ENCODE peak calls at places on chromosomes 12 and 14, in six cellular contexts. One of them, this sample, is unnamed.

GRCh38 chr12:117100851-117101673 is 1.8 kb upstream of the TESC start:
- DNase-seq in epithelial cell of esophagus: no peak
- DNase-seq in GM13977: no peak
- DNase-seq in AG09319: no peak
- DNase-seq in AG04450: no peak
- DNase-seq in stomach: no peak
- DNase-seq in this sample: no peak

GRCh38 chr14:54676822-54677708 is 110.1 kb downstream of the SAMD4A start:
- DNase-seq in epithelial cell of esophagus: peak; percentile 93
- DNase-seq in GM13977: no peak
- DNase-seq in AG09319: peak; percentile 83
- DNase-seq in AG04450: peak; percentile 79
- DNase-seq in stomach: no peak
- DNase-seq in this sample: no peak

GRCh38 chr14:92861856-92862807 is 60.8 kb upstream of the CHGA start:
- DNase-seq in epithelial cell of esophagus: peak; percentile 51
- DNase-seq in GM13977: no peak
- DNase-seq in AG09319: no peak
- DNase-seq in AG04450: no peak
- DNase-seq in stomach: no peak
- DNase-seq in this sample: no peak

GRCh38 chr12:75935544-75936242 is 95.9 kb downstream of the PHLDA1 start:
- DNase-seq in epithelial cell of esophagus: no peak
- DNase-seq in GM13977: no peak
- DNase-seq in AG09319: no peak
- DNase-seq in AG04450: no peak
- DNase-seq in stomach: no peak
- DNase-seq in this sample: no peak

GRCh38 chr12:57005980-57006808 is at the start of gene ZBTB39:
- DNase-seq in epithelial cell of esophagus: peak; percentile 62
- DNase-seq in GM13977: peak; percentile 95
- DNase-seq in AG09319: no peak
- DNase-seq in AG04450: no peak
- DNase-seq in stomach: peak; percentile 67
- DNase-seq in this sample: peak; percentile 94

GRCh38 chr12:28388879-28389278 is 198.6 kb downstream of the CCDC91 start:
- DNase-seq in epithelial cell of esophagus: no peak
- DNase-seq in GM13977: no peak
- DNase-seq in AG09319: no peak
- DNase-seq in AG04450: no peak
- DNase-seq in stomach: no peak
- DNase-seq in this sample: no peak

GRCh38 chr14:56002876-56003625 is 115.2 kb upstream of the PELI2 start:
- DNase-seq in epithelial cell of esophagus: no peak
- DNase-seq in GM13977: no peak
- DNase-seq in AG09319: no peak
- DNase-seq in AG04450: no peak
- DNase-seq in stomach: no peak
- DNase-seq in this sample: no peak

GRCh38 chr14:20247651-20248246 is 8.7 kb downstream of the OR11H4 start:
- DNase-seq in epithelial cell of esophagus: peak; percentile 58
- DNase-seq in GM13977: no peak
- DNase-seq in AG09319: no peak
- DNase-seq in AG04450: no peak
- DNase-seq in stomach: no peak
- DNase-seq in this sample: no peak

GRCh38 chr12:6029401-6029800 is 84.3 kb upstream of the ANO2 start:
- DNase-seq in epithelial cell of esophagus: no peak
- DNase-seq in GM13977: no peak
- DNase-seq in AG09319: no peak
- DNase-seq in AG04450: no peak
- DNase-seq in stomach: no peak
- DNase-seq in this sample: no peak

GRCh38 chr14:22427771-22428228 is 161.2 kb downstream of the DAD1 start:
- DNase-seq in epithelial cell of esophagus: peak; percentile 69
- DNase-seq in GM13977: no peak
- DNase-seq in AG09319: no peak
- DNase-seq in AG04450: no peak
- DNase-seq in stomach: no peak
- DNase-seq in this sample: no peak

GRCh38 chr12:64389154-64389553 is 1.4 kb downstream of the C12orf56 start:
- DNase-seq in epithelial cell of esophagus: peak; percentile 21
- DNase-seq in GM13977: no peak
- DNase-seq in AG09319: no peak
- DNase-seq in AG04450: no peak
- DNase-seq in stomach: no peak
- DNase-seq in this sample: no peak

GRCh38 chr12:52389313-52390207 is 4.1 kb upstream of the KRT84 start:
- DNase-seq in epithelial cell of esophagus: peak; percentile 90
- DNase-seq in GM13977: no peak
- DNase-seq in AG09319: no peak
- DNase-seq in AG04450: no peak
- DNase-seq in stomach: no peak
- DNase-seq in this sample: no peak

GRCh38 chr12:104944252-104944651 is 13.8 kb downstream of the SLC41A2 start:
- DNase-seq in epithelial cell of esophagus: peak; percentile 75
- DNase-seq in GM13977: no peak
- DNase-seq in AG09319: no peak
- DNase-seq in AG04450: no peak
- DNase-seq in stomach: no peak
- DNase-seq in this sample: no peak

GRCh38 chr12:52058631-52059324 is 7.5 kb downstream of the NR4A1 start:
- DNase-seq in epithelial cell of esophagus: no peak
- DNase-seq in GM13977: no peak
- DNase-seq in AG09319: no peak
- DNase-seq in AG04450: no peak
- DNase-seq in stomach: no peak
- DNase-seq in this sample: no peak

GRCh38 chr14:35385042-35385839 is 19.3 kb downstream of the NFKBIA start:
- DNase-seq in epithelial cell of esophagus: peak; percentile 56
- DNase-seq in GM13977: no peak
- DNase-seq in AG09319: peak; percentile 69
- DNase-seq in AG04450: no peak
- DNase-seq in stomach: peak; percentile 63
- DNase-seq in this sample: no peak
- TF ChIP-seq CTCF in epithelial cell of esophagus: no peak
- TF ChIP-seq CTCF in GM13977: no peak
- TF ChIP-seq CTCF in AG09319: no peak
- TF ChIP-seq CTCF in AG04450: no peak
- TF ChIP-seq CTCF in stomach: no peak
- TF ChIP-seq CTCF in this sample: no peak

GRCh38 chr14:64337901-64338615 is 43.9 kb upstream of the ESR2 start:
- DNase-seq in epithelial cell of esophagus: peak; percentile 65
- DNase-seq in GM13977: peak; percentile 28
- DNase-seq in AG09319: no peak
- DNase-seq in AG04450: peak; percentile 26
- DNase-seq in stomach: peak; percentile 31
- DNase-seq in this sample: peak; percentile 31
- TF ChIP-seq CTCF in epithelial cell of esophagus: no peak
- TF ChIP-seq CTCF in GM13977: no peak
- TF ChIP-seq CTCF in AG09319: peak; percentile 23
- TF ChIP-seq CTCF in AG04450: peak; percentile 17
- TF ChIP-seq CTCF in stomach: no peak
- TF ChIP-seq CTCF in this sample: no peak

GRCh38 chr12:7834701-7835100 is 38.0 kb downstream of the SLC2A14 start:
- DNase-seq in epithelial cell of esophagus: peak; percentile 43
- DNase-seq in GM13977: no peak
- DNase-seq in AG09319: no peak
- DNase-seq in AG04450: no peak
- DNase-seq in stomach: no peak
- DNase-seq in this sample: no peak

GRCh38 chr12:7833831-7834230 is 38.9 kb downstream of the SLC2A14 start:
- DNase-seq in epithelial cell of esophagus: no peak
- DNase-seq in GM13977: no peak
- DNase-seq in AG09319: no peak
- DNase-seq in AG04450: no peak
- DNase-seq in stomach: no peak
- DNase-seq in this sample: no peak

GRCh38 chr12:7835116-7835515 is 37.6 kb downstream of the SLC2A14 start:
- DNase-seq in epithelial cell of esophagus: no peak
- DNase-seq in GM13977: no peak
- DNase-seq in AG09319: no peak
- DNase-seq in AG04450: no peak
- DNase-seq in stomach: no peak
- DNase-seq in this sample: no peak

GRCh38 chr12:7835766-7836165 is 36.9 kb downstream of the SLC2A14 start:
- DNase-seq in epithelial cell of esophagus: no peak
- DNase-seq in GM13977: no peak
- DNase-seq in AG09319: no peak
- DNase-seq in AG04450: no peak
- DNase-seq in stomach: no peak
- DNase-seq in this sample: no peak

GRCh38 chr12:7832059-7832696 is 40.5 kb downstream of the SLC2A14 start:
- DNase-seq in epithelial cell of esophagus: peak; percentile 47
- DNase-seq in GM13977: peak; percentile 66
- DNase-seq in AG09319: peak; percentile 15
- DNase-seq in AG04450: peak; percentile 27
- DNase-seq in stomach: no peak
- DNase-seq in this sample: peak; percentile 73
- TF ChIP-seq CTCF in epithelial cell of esophagus: peak; percentile 56
- TF ChIP-seq CTCF in GM13977: peak; percentile 50
- TF ChIP-seq CTCF in AG09319: peak; percentile 66
- TF ChIP-seq CTCF in AG04450: peak; percentile 68
- TF ChIP-seq CTCF in stomach: no peak
- TF ChIP-seq CTCF in this sample: peak; percentile 37

DNA sequence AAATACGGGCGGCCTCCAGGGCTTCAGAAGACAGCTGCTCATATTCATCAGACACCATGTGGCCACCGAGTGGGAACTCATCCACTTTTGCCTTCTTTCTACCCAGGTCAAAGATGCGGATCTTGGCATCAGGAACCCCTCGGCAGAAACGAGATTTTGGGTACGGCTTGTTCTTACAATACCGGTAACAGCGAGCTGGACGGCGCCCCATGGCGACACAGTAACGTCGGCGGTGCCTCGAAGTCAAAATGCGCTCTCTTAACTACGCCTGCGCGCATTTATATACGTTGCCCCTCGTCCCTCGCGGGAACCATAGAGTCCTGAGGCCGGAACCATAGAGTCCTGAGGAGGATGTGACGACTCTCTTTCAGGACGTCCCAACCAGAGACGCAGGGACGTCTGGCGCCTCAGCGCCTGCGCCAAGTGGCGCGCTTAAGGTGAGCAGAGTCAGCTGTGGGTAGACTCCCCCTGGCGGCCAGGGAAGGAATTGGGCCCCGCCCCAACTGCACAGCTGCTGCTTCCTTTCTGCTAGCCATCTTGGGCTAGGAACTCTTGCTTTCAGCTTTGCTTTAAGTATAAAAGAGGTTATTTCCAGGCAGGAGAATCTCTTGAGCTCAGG is at the start of gene RPL10L:
- DNase-seq in epithelial cell of esophagus: no peak
- DNase-seq in GM13977: no peak
- DNase-seq in AG09319: no peak
- DNase-seq in AG04450: no peak
- DNase-seq in stomach: no peak
- DNase-seq in this sample: no peak
- TF ChIP-seq CTCF in epithelial cell of esophagus: no peak
- TF ChIP-seq CTCF in GM13977: no peak
- TF ChIP-seq CTCF in AG09319: no peak
- TF ChIP-seq CTCF in AG04450: no peak
- TF ChIP-seq CTCF in stomach: no peak
- TF ChIP-seq CTCF in this sample: no peak

GRCh38 chr14:35988972-35989690 is 163.0 kb downstream of the BRMS1L start:
- DNase-seq in epithelial cell of esophagus: peak; percentile 58
- DNase-seq in GM13977: no peak
- DNase-seq in AG09319: no peak
- DNase-seq in AG04450: no peak
- DNase-seq in stomach: no peak
- DNase-seq in this sample: no peak

GRCh38 chr14:35987731-35988130 is 161.6 kb downstream of the BRMS1L start:
- DNase-seq in epithelial cell of esophagus: no peak
- DNase-seq in GM13977: no peak
- DNase-seq in AG09319: no peak
- DNase-seq in AG04450: no peak
- DNase-seq in stomach: no peak
- DNase-seq in this sample: no peak

GRCh38 chr14:35988550-35988949 is 162.4 kb downstream of the BRMS1L start:
- DNase-seq in epithelial cell of esophagus: no peak
- DNase-seq in GM13977: no peak
- DNase-seq in AG09319: no peak
- DNase-seq in AG04450: no peak
- DNase-seq in stomach: no peak
- DNase-seq in this sample: no peak

GRCh38 chr14:35986219-35986573 is 160.1 kb downstream of the BRMS1L start:
- DNase-seq in epithelial cell of esophagus: no peak
- DNase-seq in GM13977: no peak
- DNase-seq in AG09319: no peak
- DNase-seq in AG04450: no peak
- DNase-seq in stomach: no peak
- DNase-seq in this sample: no peak

DNA sequence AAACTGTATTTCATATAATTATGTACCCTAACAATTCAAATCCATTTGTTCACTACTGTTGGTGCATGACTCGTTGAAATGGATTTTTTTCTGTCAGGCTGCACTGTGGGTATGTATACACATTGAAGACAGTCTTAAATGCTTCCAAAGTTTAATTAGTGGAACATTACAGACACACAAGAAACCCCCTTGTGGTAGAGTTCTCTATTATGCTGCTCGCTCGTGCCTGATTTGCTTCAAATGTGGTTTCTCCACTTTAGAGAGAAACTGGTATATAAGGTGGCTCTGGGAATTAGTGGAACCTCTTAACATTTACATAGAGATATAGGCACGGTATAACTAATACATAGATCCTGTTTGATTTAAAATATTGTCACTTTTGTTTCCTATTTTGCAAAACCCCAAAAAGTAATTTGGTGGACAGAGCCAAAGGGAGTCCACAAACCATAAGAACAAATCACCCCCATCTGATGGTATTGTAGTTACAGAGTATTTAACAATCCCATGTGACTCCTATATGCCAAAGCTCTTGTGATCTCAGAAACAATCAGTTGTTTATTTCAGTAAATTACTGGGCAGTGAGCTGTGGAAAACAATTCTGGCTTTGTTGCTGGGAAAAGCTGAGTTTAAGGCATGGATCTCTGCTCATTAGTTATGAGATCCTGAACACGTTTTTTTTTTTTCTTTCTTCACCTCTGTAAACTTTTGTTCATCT is 159.5 kb downstream of the BRMS1L start:
- DNase-seq in epithelial cell of esophagus: no peak
- DNase-seq in GM13977: no peak
- DNase-seq in AG09319: no peak
- DNase-seq in AG04450: no peak
- DNase-seq in stomach: no peak
- DNase-seq in this sample: no peak
- TF ChIP-seq CTCF in epithelial cell of esophagus: no peak
- TF ChIP-seq CTCF in GM13977: no peak
- TF ChIP-seq CTCF in AG09319: no peak
- TF ChIP-seq CTCF in AG04450: peak; percentile 39
- TF ChIP-seq CTCF in stomach: no peak
- TF ChIP-seq CTCF in this sample: no peak